ENCODE peak calls at places on chromosome 9, in ten cellular contexts. N is Panc1; E is HCT116; C is HL-60; S is pancreas; F is HepG2; Q is ovary; M is CD8-positive, alpha-beta T cell; P is heart left ventricle; A is endodermal cell. B is an unnamed sample. For H3K27me3, the result is how much of the 10 kb centered on the place peaks cover.

GRCh38 chr9:129458663-129459549 is 162.0 kb downstream of the C9orf50 start:
- DNase-seq in P (peak), Q (peak), A (peak), N (no peak), C (peak), S (peak), F (no peak), E (no peak), M (peak), B (peak)

GRCh38 chr9:107293555-107294085 is 10.5 kb downstream of the RAD23B start:
- DNase-seq in N (no peak), E (no peak), C (no peak), P (no peak), Q (no peak), F (no peak), A (no peak), S (no peak), M (no peak), B (no peak)

GRCh38 chr9:124835026-124835501 is 18.2 kb upstream of the WDR38 start:
- DNase-seq in N (no peak), A (no peak), Q (peak), C (no peak), M (no peak), F (peak), P (peak), S (peak), E (no peak), B (no peak)

GRCh38 chr9:106179181-106179580 is 484.8 kb downstream of the TMEM38B start:
- DNase-seq in C (no peak), M (no peak), F (no peak), A (no peak), Q (no peak), N (no peak), E (no peak), P (no peak), S (no peak), B (no peak)

GRCh38 chr9:93597871-93598646 is 21.7 kb downstream of the PHF2 start:
- DNase-seq in P (no peak), S (peak), N (no peak), E (no peak), F (no peak), C (no peak), Q (no peak), M (peak), A (peak), B (no peak)

GRCh38 chr9:114363424-114363823 is 24.4 kb downstream of the AKNA start:
- DNase-seq in P (no peak), C (no peak), Q (no peak), F (no peak), E (no peak), S (no peak), M (no peak), A (no peak), N (no peak), B (no peak)

GRCh38 chr9:82031538-82032280 is 43.1 kb downstream of the SPATA31D1 start:
- DNase-seq in F (peak), A (peak), Q (no peak), C (no peak), N (no peak), S (no peak), M (no peak), E (peak), P (peak), B (peak)

GRCh38 chr9:131642496-131643083 is 97.3 kb downstream of the PRRT1B start:
- DNase-seq in M (no peak), C (no peak), S (no peak), A (no peak), P (no peak), Q (no peak), N (no peak), F (no peak), E (no peak), B (no peak)

GRCh38 chr9:7976167-7976755 is 176.7 kb upstream of the DMAC1 start:
- DNase-seq in P (no peak), N (no peak), C (peak), E (no peak), M (peak), A (no peak), S (no peak), F (no peak), Q (no peak), B (no peak)

GRCh38 chr9:112581469-112582176 is 95.0 kb downstream of the KIAA1958 start:
- DNase-seq in S (no peak), F (peak), E (no peak), N (no peak), P (no peak), C (no peak), M (no peak), Q (no peak), A (no peak), B (no peak)

GRCh38 chr9:80932947-80933346 is 756.4 kb downstream of the TLE1 start:
- DNase-seq in Q (no peak), P (no peak), N (no peak), F (no peak), A (no peak), E (no peak), S (no peak), M (no peak), C (no peak), B (no peak)

GRCh38 chr9:132509921-132510874 is 72.2 kb upstream of the BARHL1 start:
- DNase-seq in Q (peak), E (no peak), M (no peak), C (no peak), A (no peak), N (no peak), P (no peak), F (no peak), S (no peak), B (peak)

GRCh38 chr9:928363-929042 is 48.0 kb upstream of the DMRT3 start:
- DNase-seq in S (no peak), P (no peak), A (peak), C (no peak), N (no peak), Q (no peak), E (peak), M (no peak), F (peak), B (peak)

GRCh38 chr9:94011134-94011533 is 56.0 kb upstream of the BARX1 start:
- DNase-seq in P (no peak), Q (no peak), C (no peak), S (no peak), A (no peak), M (peak), F (no peak), E (no peak), N (no peak), B (peak)

GRCh38 chr9:125635888-125636287 is 71.1 kb downstream of the MAPKAP1 start:
- DNase-seq in E (no peak), S (no peak), C (no peak), F (peak), M (no peak), P (no peak), A (no peak), N (no peak), Q (no peak), B (no peak)

GRCh38 chr9:90642570-90643539 is at the start of gene DIRAS2:
- DNase-seq in M (no peak), C (no peak), A (peak), Q (no peak), E (peak), P (no peak), S (peak), F (no peak), N (no peak), B (peak)
- TF ChIP-seq CTCF in M (no peak), C (no peak), A (peak), Q (no peak), E (no peak), P (no peak), S (peak), F (no peak), N (peak), B (peak)

GRCh38 chr9:98193336-98193944 is 1.0 kb upstream of the CORO2A start:
- DNase-seq in M (no peak), E (no peak), C (no peak), Q (no peak), P (no peak), A (no peak), N (no peak), F (no peak), S (no peak), B (peak)
- H3K27me3 ChIP-seq in M (under half), E (under half), C (under half), Q (under half), P (under half), A (under half), N (under half), F (under half), S (under half), B (under half)

DNA sequence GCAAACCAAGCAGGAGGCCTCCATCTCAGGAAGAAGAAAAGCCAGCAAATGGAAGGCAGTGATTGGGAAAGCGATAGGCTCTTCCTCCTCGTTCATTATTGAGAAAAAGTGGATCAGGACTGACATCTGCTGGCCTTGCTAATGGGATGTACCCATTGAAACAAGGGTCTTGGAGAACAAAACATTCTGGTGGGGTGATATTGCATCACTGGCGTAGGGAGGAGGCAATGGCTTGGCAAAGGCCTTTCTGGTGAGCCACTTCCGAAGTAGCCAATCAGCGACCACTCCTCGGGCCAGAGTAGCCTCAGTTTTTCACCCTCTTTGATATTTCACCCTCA is 86.7 kb upstream of the NFIB start:
- DNase-seq in Q (peak), F (peak), A (peak), S (no peak), P (peak), N (no peak), M (no peak), C (no peak), E (peak), B (peak)
- TF ChIP-seq CTCF in Q (peak), F (peak), A (peak), S (no peak), P (peak), N (peak), M (no peak), C (no peak), E (peak), B (peak)

GRCh38 chr9:32434892-32435291 is 50.4 kb downstream of the ACO1 start:
- DNase-seq in N (no peak), E (no peak), M (no peak), C (no peak), S (no peak), Q (no peak), F (no peak), A (no peak), P (no peak), B (no peak)
- H3K27me3 ChIP-seq in N (under half), E (under half), M (under half), C (under half), S (under half), Q (under half), F (under half), A (under half), P (under half), B (under half)

GRCh38 chr9:29691758-29692407 is 2118.6 kb upstream of the C9orf72 start:
- DNase-seq in A (peak), F (peak), P (no peak), M (no peak), S (no peak), N (no peak), C (peak), Q (no peak), E (peak), B (no peak)
- TF ChIP-seq CTCF in A (peak), F (peak), P (no peak), M (no peak), S (no peak), N (peak), C (no peak), Q (no peak), E (peak), B (no peak)

GRCh38 chr9:71857159-71857558 is 53.8 kb downstream of the ABHD17B start:
- DNase-seq in F (no peak), E (no peak), S (no peak), A (no peak), M (no peak), C (no peak), Q (no peak), N (no peak), P (no peak), B (no peak)
- H3K27me3 ChIP-seq in F (under half), E (under half), S (under half), A (under half), M (under half), C (under half), Q (under half), N (under half), P (under half), B (under half)

DNA sequence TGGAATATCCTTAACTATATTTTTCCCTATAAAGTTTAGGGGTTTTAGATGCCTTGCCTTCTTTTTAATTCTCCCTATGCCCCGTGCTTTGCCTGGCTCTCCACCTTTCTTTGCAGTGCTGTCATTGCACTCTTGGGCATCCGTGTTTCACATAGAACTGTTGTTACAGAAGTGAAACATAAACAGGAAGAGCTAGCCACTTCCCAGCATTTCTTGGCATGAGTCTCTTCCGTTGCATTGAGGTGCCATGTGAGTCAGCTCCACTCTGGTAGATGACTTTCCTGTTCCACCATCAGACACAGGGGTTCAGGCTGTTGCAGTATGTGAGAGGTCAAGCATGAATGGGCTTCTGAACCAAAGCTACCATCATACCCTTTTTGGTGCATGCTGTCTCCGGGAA is 73.4 kb downstream of the ANGPTL2 start:
- DNase-seq in C (peak), P (peak), S (no peak), M (no peak), N (peak), E (no peak), Q (peak), A (no peak), F (no peak), B (peak)
- TF ChIP-seq CTCF in C (no peak), P (peak), S (no peak), M (no peak), N (no peak), E (no peak), Q (no peak), A (no peak), F (no peak), B (peak)

GRCh38 chr9:37650299-37650872 is 368 bp upstream of the FRMPD1 start:
- DNase-seq in E (no peak), Q (no peak), A (no peak), F (no peak), C (no peak), N (no peak), P (peak), S (no peak), M (no peak), B (no peak)
- H3K27me3 ChIP-seq in E (under half), Q (under half), A (half or more), F (under half), C (under half), N (half or more), P (half or more), S (under half), M (under half), B (half or more)